ENCODE peak calls at places on chromosomes 1 and 21, in ten cellular contexts. One of them, this sample, is unnamed.
A peak's percentile ranks its signal among the peaks of the same experiment; 100 is the strongest.

GRCh38 chr1:219066631-219067349 is 106.9 kb upstream of the LYPLAL1 start:
- DNase-seq in fibroblast of the conjunctiva: peak; percentile 42
- DNase-seq in stimulated activated CD4-positive, alpha-beta T cell treated with anti-CD3 and anti-CD28 coated beads, Interleukin-2, amount 100 ng/mL, for 24 hours: no peak
- DNase-seq in astrocyte of the spinal cord: peak; percentile 62
- DNase-seq in activated CD8-positive, alpha-beta memory T cell treated with anti-CD3 and anti-CD28 coated beads for 24 hours: no peak
- DNase-seq in upper lobe of right lung: no peak
- DNase-seq in mucosa of descending colon: no peak
- DNase-seq in KG1: no peak
- DNase-seq in EH: peak; percentile 93
- DNase-seq in G401: peak; percentile 2
- DNase-seq in this sample: peak; percentile 63

GRCh38 chr21:31772674-31773555 is 41.0 kb upstream of the SCAF4 start:
- DNase-seq in fibroblast of the conjunctiva: no peak
- DNase-seq in stimulated activated CD4-positive, alpha-beta T cell treated with anti-CD3 and anti-CD28 coated beads, Interleukin-2, amount 100 ng/mL, for 24 hours: no peak
- DNase-seq in astrocyte of the spinal cord: no peak
- DNase-seq in activated CD8-positive, alpha-beta memory T cell treated with anti-CD3 and anti-CD28 coated beads for 24 hours: no peak
- DNase-seq in upper lobe of right lung: no peak
- DNase-seq in mucosa of descending colon: no peak
- DNase-seq in KG1: no peak
- DNase-seq in EH: no peak
- DNase-seq in G401: no peak
- DNase-seq in this sample: no peak

GRCh38 chr1:228280106-228280901 is 72.5 kb downstream of the OBSCN start:
- DNase-seq in fibroblast of the conjunctiva: no peak
- DNase-seq in stimulated activated CD4-positive, alpha-beta T cell treated with anti-CD3 and anti-CD28 coated beads, Interleukin-2, amount 100 ng/mL, for 24 hours: no peak
- DNase-seq in astrocyte of the spinal cord: no peak
- DNase-seq in activated CD8-positive, alpha-beta memory T cell treated with anti-CD3 and anti-CD28 coated beads for 24 hours: peak; percentile 50
- DNase-seq in upper lobe of right lung: peak; percentile 52
- DNase-seq in mucosa of descending colon: peak; percentile 39
- DNase-seq in KG1: no peak
- DNase-seq in EH: no peak
- DNase-seq in G401: no peak
- DNase-seq in this sample: peak; percentile 46

GRCh38 chr1:87325982-87326738 is 2.5 kb upstream of the LMO4 start:
- DNase-seq in fibroblast of the conjunctiva: peak; percentile 44
- DNase-seq in stimulated activated CD4-positive, alpha-beta T cell treated with anti-CD3 and anti-CD28 coated beads, Interleukin-2, amount 100 ng/mL, for 24 hours: peak; percentile 43
- DNase-seq in astrocyte of the spinal cord: peak; percentile 60
- DNase-seq in activated CD8-positive, alpha-beta memory T cell treated with anti-CD3 and anti-CD28 coated beads for 24 hours: no peak
- DNase-seq in upper lobe of right lung: no peak
- DNase-seq in mucosa of descending colon: no peak
- DNase-seq in KG1: peak; percentile 20
- DNase-seq in EH: peak; percentile 55
- DNase-seq in G401: peak; percentile 86
- DNase-seq in this sample: no peak

GRCh38 chr1:205542367-205542766 is 37.9 kb downstream of the CDK18 start:
- DNase-seq in fibroblast of the conjunctiva: no peak
- DNase-seq in stimulated activated CD4-positive, alpha-beta T cell treated with anti-CD3 and anti-CD28 coated beads, Interleukin-2, amount 100 ng/mL, for 24 hours: no peak
- DNase-seq in astrocyte of the spinal cord: no peak
- DNase-seq in activated CD8-positive, alpha-beta memory T cell treated with anti-CD3 and anti-CD28 coated beads for 24 hours: peak; percentile 32
- DNase-seq in upper lobe of right lung: no peak
- DNase-seq in mucosa of descending colon: no peak
- DNase-seq in KG1: no peak
- DNase-seq in EH: no peak
- DNase-seq in G401: no peak
- DNase-seq in this sample: peak; percentile 30

GRCh38 chr1:177495878-177496277 is 325.1 kb downstream of the BRINP2 start:
- DNase-seq in fibroblast of the conjunctiva: no peak
- DNase-seq in stimulated activated CD4-positive, alpha-beta T cell treated with anti-CD3 and anti-CD28 coated beads, Interleukin-2, amount 100 ng/mL, for 24 hours: no peak
- DNase-seq in astrocyte of the spinal cord: no peak
- DNase-seq in activated CD8-positive, alpha-beta memory T cell treated with anti-CD3 and anti-CD28 coated beads for 24 hours: no peak
- DNase-seq in upper lobe of right lung: no peak
- DNase-seq in mucosa of descending colon: no peak
- DNase-seq in KG1: no peak
- DNase-seq in EH: no peak
- DNase-seq in G401: no peak
- DNase-seq in this sample: no peak

GRCh38 chr1:198437352-198437751 is 103.1 kb downstream of the ATP6V1G3 start:
- DNase-seq in fibroblast of the conjunctiva: no peak
- DNase-seq in stimulated activated CD4-positive, alpha-beta T cell treated with anti-CD3 and anti-CD28 coated beads, Interleukin-2, amount 100 ng/mL, for 24 hours: no peak
- DNase-seq in astrocyte of the spinal cord: peak; percentile 46
- DNase-seq in activated CD8-positive, alpha-beta memory T cell treated with anti-CD3 and anti-CD28 coated beads for 24 hours: no peak
- DNase-seq in upper lobe of right lung: no peak
- DNase-seq in mucosa of descending colon: no peak
- DNase-seq in KG1: no peak
- DNase-seq in EH: peak; percentile 38
- DNase-seq in G401: no peak
- DNase-seq in this sample: no peak

GRCh38 chr1:15158506-15159165 is 5.1 kb downstream of the TMEM51 start:
- DNase-seq in fibroblast of the conjunctiva: no peak
- DNase-seq in stimulated activated CD4-positive, alpha-beta T cell treated with anti-CD3 and anti-CD28 coated beads, Interleukin-2, amount 100 ng/mL, for 24 hours: no peak
- DNase-seq in astrocyte of the spinal cord: peak; percentile 58
- DNase-seq in activated CD8-positive, alpha-beta memory T cell treated with anti-CD3 and anti-CD28 coated beads for 24 hours: no peak
- DNase-seq in upper lobe of right lung: no peak
- DNase-seq in mucosa of descending colon: no peak
- DNase-seq in KG1: no peak
- DNase-seq in EH: peak; percentile 79
- DNase-seq in G401: no peak
- DNase-seq in this sample: no peak

GRCh38 chr1:157407917-157408525 is 144.3 kb downstream of the FCRL5 start:
- DNase-seq in fibroblast of the conjunctiva: no peak
- DNase-seq in stimulated activated CD4-positive, alpha-beta T cell treated with anti-CD3 and anti-CD28 coated beads, Interleukin-2, amount 100 ng/mL, for 24 hours: no peak
- DNase-seq in astrocyte of the spinal cord: no peak
- DNase-seq in activated CD8-positive, alpha-beta memory T cell treated with anti-CD3 and anti-CD28 coated beads for 24 hours: no peak
- DNase-seq in upper lobe of right lung: no peak
- DNase-seq in mucosa of descending colon: no peak
- DNase-seq in KG1: no peak
- DNase-seq in EH: no peak
- DNase-seq in G401: no peak
- DNase-seq in this sample: no peak

GRCh38 chr1:111214086-111214801 is 13.3 kb upstream of the CHI3L2 start:
- DNase-seq in fibroblast of the conjunctiva: no peak
- DNase-seq in stimulated activated CD4-positive, alpha-beta T cell treated with anti-CD3 and anti-CD28 coated beads, Interleukin-2, amount 100 ng/mL, for 24 hours: no peak
- DNase-seq in astrocyte of the spinal cord: no peak
- DNase-seq in activated CD8-positive, alpha-beta memory T cell treated with anti-CD3 and anti-CD28 coated beads for 24 hours: no peak
- DNase-seq in upper lobe of right lung: no peak
- DNase-seq in mucosa of descending colon: no peak
- DNase-seq in KG1: no peak
- DNase-seq in EH: no peak
- DNase-seq in G401: no peak
- DNase-seq in this sample: peak; percentile 89

GRCh38 chr1:2392071-2392442 is 416 bp downstream of the RER1 start:
- DNase-seq in fibroblast of the conjunctiva: no peak
- DNase-seq in stimulated activated CD4-positive, alpha-beta T cell treated with anti-CD3 and anti-CD28 coated beads, Interleukin-2, amount 100 ng/mL, for 24 hours: no peak
- DNase-seq in astrocyte of the spinal cord: no peak
- DNase-seq in activated CD8-positive, alpha-beta memory T cell treated with anti-CD3 and anti-CD28 coated beads for 24 hours: no peak
- DNase-seq in upper lobe of right lung: no peak
- DNase-seq in mucosa of descending colon: no peak
- DNase-seq in KG1: no peak
- DNase-seq in EH: no peak
- DNase-seq in G401: no peak
- DNase-seq in this sample: no peak

GRCh38 chr1:185400057-185400456 is 83.0 kb upstream of the IVNS1ABP start:
- DNase-seq in fibroblast of the conjunctiva: no peak
- DNase-seq in stimulated activated CD4-positive, alpha-beta T cell treated with anti-CD3 and anti-CD28 coated beads, Interleukin-2, amount 100 ng/mL, for 24 hours: no peak
- DNase-seq in astrocyte of the spinal cord: peak; percentile 87
- DNase-seq in activated CD8-positive, alpha-beta memory T cell treated with anti-CD3 and anti-CD28 coated beads for 24 hours: no peak
- DNase-seq in upper lobe of right lung: no peak
- DNase-seq in mucosa of descending colon: no peak
- DNase-seq in KG1: no peak
- DNase-seq in EH: peak; percentile 82
- DNase-seq in G401: no peak
- DNase-seq in this sample: no peak

GRCh38 chr1:23483327-23484252 is at the start of gene ASAP3:
- DNase-seq in fibroblast of the conjunctiva: peak; percentile 27
- DNase-seq in stimulated activated CD4-positive, alpha-beta T cell treated with anti-CD3 and anti-CD28 coated beads, Interleukin-2, amount 100 ng/mL, for 24 hours: peak; percentile 25
- DNase-seq in astrocyte of the spinal cord: peak; percentile 46
- DNase-seq in activated CD8-positive, alpha-beta memory T cell treated with anti-CD3 and anti-CD28 coated beads for 24 hours: no peak
- DNase-seq in upper lobe of right lung: peak; percentile 76
- DNase-seq in mucosa of descending colon: peak; percentile 71
- DNase-seq in KG1: no peak
- DNase-seq in EH: peak; percentile 68
- DNase-seq in G401: peak; percentile 12
- DNase-seq in this sample: peak; percentile 74

GRCh38 chr21:21383126-21383525 is 384.9 kb downstream of the NCAM2 start:
- DNase-seq in fibroblast of the conjunctiva: no peak
- DNase-seq in stimulated activated CD4-positive, alpha-beta T cell treated with anti-CD3 and anti-CD28 coated beads, Interleukin-2, amount 100 ng/mL, for 24 hours: no peak
- DNase-seq in astrocyte of the spinal cord: peak; percentile 18
- DNase-seq in activated CD8-positive, alpha-beta memory T cell treated with anti-CD3 and anti-CD28 coated beads for 24 hours: no peak
- DNase-seq in upper lobe of right lung: no peak
- DNase-seq in mucosa of descending colon: no peak
- DNase-seq in KG1: no peak
- DNase-seq in EH: no peak
- DNase-seq in G401: no peak
- DNase-seq in this sample: no peak

GRCh38 chr1:62325076-62325475 is 5.8 kb upstream of the KANK4 start:
- DNase-seq in fibroblast of the conjunctiva: peak; percentile 37
- DNase-seq in stimulated activated CD4-positive, alpha-beta T cell treated with anti-CD3 and anti-CD28 coated beads, Interleukin-2, amount 100 ng/mL, for 24 hours: no peak
- DNase-seq in astrocyte of the spinal cord: peak; percentile 43
- DNase-seq in activated CD8-positive, alpha-beta memory T cell treated with anti-CD3 and anti-CD28 coated beads for 24 hours: no peak
- DNase-seq in upper lobe of right lung: no peak
- DNase-seq in mucosa of descending colon: no peak
- DNase-seq in KG1: no peak
- DNase-seq in EH: peak; percentile 89
- DNase-seq in G401: no peak
- DNase-seq in this sample: peak; percentile 97